ENCODE peak calls at places on chromosomes 16 and 17, in five cellular contexts. One of them, this sample, is unnamed.

GRCh38 chr16:27762441-27762840 is 212.5 kb downstream of the KATNIP start:
- DNase-seq in body of pancreas: no peak
- DNase-seq in heart left ventricle: no peak
- DNase-seq in A549: no peak
- DNase-seq in CD8-positive, alpha-beta memory T cell: no peak
- DNase-seq in this sample: no peak

GRCh38 chr16:9541723-9542122 is 450.3 kb downstream of the HAPSTR1 start:
- DNase-seq in CD8-positive, alpha-beta memory T cell: no peak
- DNase-seq in heart left ventricle: no peak
- DNase-seq in body of pancreas: no peak
- DNase-seq in A549: no peak
- DNase-seq in this sample: no peak

GRCh38 chr17:50692448-50693040 is 15.2 kb downstream of the ANKRD40 start:
- DNase-seq in CD8-positive, alpha-beta memory T cell: no peak
- DNase-seq in body of pancreas: no peak
- DNase-seq in heart left ventricle: no peak
- DNase-seq in A549: no peak
- DNase-seq in this sample: no peak

GRCh38 chr16:58501242-58502131 is 1.5 kb downstream of the NDRG4 start:
- DNase-seq in heart left ventricle: no peak
- DNase-seq in A549: no peak
- DNase-seq in CD8-positive, alpha-beta memory T cell: no peak
- DNase-seq in body of pancreas: peak
- DNase-seq in this sample: peak

GRCh38 chr16:26752166-26752565 is 314.6 kb upstream of the C16orf82 start:
- DNase-seq in CD8-positive, alpha-beta memory T cell: no peak
- DNase-seq in body of pancreas: no peak
- DNase-seq in A549: no peak
- DNase-seq in heart left ventricle: no peak
- DNase-seq in this sample: no peak

GRCh38 chr17:74659898-74660297 is 36.4 kb upstream of the CD300E start:
- DNase-seq in heart left ventricle: no peak
- DNase-seq in body of pancreas: no peak
- DNase-seq in CD8-positive, alpha-beta memory T cell: no peak
- DNase-seq in A549: no peak
- DNase-seq in this sample: no peak

GRCh38 chr17:17073006-17073626 is 30.9 kb downstream of the MPRIP start:
- DNase-seq in CD8-positive, alpha-beta memory T cell: peak
- DNase-seq in A549: no peak
- DNase-seq in body of pancreas: no peak
- DNase-seq in heart left ventricle: no peak
- DNase-seq in this sample: peak

GRCh38 chr16:52773026-52773425 is 226.1 kb upstream of the TOX3 start:
- DNase-seq in CD8-positive, alpha-beta memory T cell: no peak
- DNase-seq in body of pancreas: no peak
- DNase-seq in heart left ventricle: no peak
- DNase-seq in A549: no peak
- DNase-seq in this sample: no peak

GRCh38 chr16:50576403-50577113 is 28.4 kb downstream of the NKD1 start:
- DNase-seq in body of pancreas: no peak
- DNase-seq in A549: no peak
- DNase-seq in CD8-positive, alpha-beta memory T cell: no peak
- DNase-seq in heart left ventricle: no peak
- DNase-seq in this sample: no peak

GRCh38 chr17:2400474-2400866 is 390 bp downstream of the MNT start:
- DNase-seq in body of pancreas: peak
- DNase-seq in CD8-positive, alpha-beta memory T cell: peak
- DNase-seq in heart left ventricle: peak
- DNase-seq in A549: no peak
- DNase-seq in this sample: no peak

GRCh38 chr17:27339836-27340550 is 46.1 kb downstream of the WSB1 start:
- DNase-seq in CD8-positive, alpha-beta memory T cell: no peak
- DNase-seq in heart left ventricle: no peak
- DNase-seq in A549: peak
- DNase-seq in body of pancreas: no peak
- DNase-seq in this sample: no peak

GRCh38 chr17:1552911-1553310 is 9.7 kb downstream of the PITPNA start:
- DNase-seq in CD8-positive, alpha-beta memory T cell: no peak
- DNase-seq in A549: no peak
- DNase-seq in body of pancreas: no peak
- DNase-seq in heart left ventricle: no peak
- DNase-seq in this sample: no peak

GRCh38 chr17:48825446-48826381 is 5.1 kb upstream of the CALCOCO2 start:
- DNase-seq in heart left ventricle: no peak
- DNase-seq in A549: no peak
- DNase-seq in CD8-positive, alpha-beta memory T cell: no peak
- DNase-seq in body of pancreas: no peak
- DNase-seq in this sample: no peak

GRCh38 chr17:4741544-4741943 is 1.8 kb upstream of the CXCL16 start:
- DNase-seq in heart left ventricle: no peak
- DNase-seq in CD8-positive, alpha-beta memory T cell: no peak
- DNase-seq in A549: no peak
- DNase-seq in body of pancreas: no peak
- DNase-seq in this sample: no peak
- H3K27ac ChIP-seq in heart left ventricle: no peak
- H3K27ac ChIP-seq in CD8-positive, alpha-beta memory T cell: no peak
- H3K27ac ChIP-seq in A549: no peak
- H3K27ac ChIP-seq in body of pancreas: no peak
- H3K27ac ChIP-seq in this sample: no peak

GRCh38 chr17:78588258-78589030 is 11.2 kb upstream of the DNAH17 start:
- DNase-seq in body of pancreas: no peak
- DNase-seq in A549: no peak
- DNase-seq in heart left ventricle: peak
- DNase-seq in CD8-positive, alpha-beta memory T cell: no peak
- DNase-seq in this sample: no peak
- H3K27ac ChIP-seq in body of pancreas: no peak
- H3K27ac ChIP-seq in A549: peak
- H3K27ac ChIP-seq in heart left ventricle: no peak
- H3K27ac ChIP-seq in CD8-positive, alpha-beta memory T cell: no peak
- H3K27ac ChIP-seq in this sample: no peak

GRCh38 chr16:11696266-11697012 is 28.2 kb downstream of the SNN start:
- DNase-seq in heart left ventricle: no peak
- DNase-seq in CD8-positive, alpha-beta memory T cell: no peak
- DNase-seq in body of pancreas: no peak
- DNase-seq in A549: no peak
- DNase-seq in this sample: no peak
- H3K27ac ChIP-seq in heart left ventricle: no peak
- H3K27ac ChIP-seq in CD8-positive, alpha-beta memory T cell: no peak
- H3K27ac ChIP-seq in body of pancreas: no peak
- H3K27ac ChIP-seq in A549: no peak
- H3K27ac ChIP-seq in this sample: no peak

GRCh38 chr17:78716292-78716691 is 65.8 kb downstream of the CYTH1 start:
- DNase-seq in CD8-positive, alpha-beta memory T cell: no peak
- DNase-seq in heart left ventricle: no peak
- DNase-seq in body of pancreas: no peak
- DNase-seq in A549: no peak
- DNase-seq in this sample: no peak

GRCh38 chr17:78715000-78715771 is 66.9 kb downstream of the CYTH1 start:
- DNase-seq in body of pancreas: no peak
- DNase-seq in heart left ventricle: no peak
- DNase-seq in A549: no peak
- DNase-seq in CD8-positive, alpha-beta memory T cell: no peak
- DNase-seq in this sample: no peak

GRCh38 chr17:78715876-78716275 is 66.2 kb downstream of the CYTH1 start:
- DNase-seq in A549: no peak
- DNase-seq in body of pancreas: no peak
- DNase-seq in heart left ventricle: no peak
- DNase-seq in CD8-positive, alpha-beta memory T cell: no peak
- DNase-seq in this sample: no peak

GRCh38 chr17:78717431-78717980 is 64.6 kb downstream of the CYTH1 start:
- DNase-seq in heart left ventricle: no peak
- DNase-seq in CD8-positive, alpha-beta memory T cell: no peak
- DNase-seq in A549: peak
- DNase-seq in body of pancreas: peak
- DNase-seq in this sample: peak

DNA sequence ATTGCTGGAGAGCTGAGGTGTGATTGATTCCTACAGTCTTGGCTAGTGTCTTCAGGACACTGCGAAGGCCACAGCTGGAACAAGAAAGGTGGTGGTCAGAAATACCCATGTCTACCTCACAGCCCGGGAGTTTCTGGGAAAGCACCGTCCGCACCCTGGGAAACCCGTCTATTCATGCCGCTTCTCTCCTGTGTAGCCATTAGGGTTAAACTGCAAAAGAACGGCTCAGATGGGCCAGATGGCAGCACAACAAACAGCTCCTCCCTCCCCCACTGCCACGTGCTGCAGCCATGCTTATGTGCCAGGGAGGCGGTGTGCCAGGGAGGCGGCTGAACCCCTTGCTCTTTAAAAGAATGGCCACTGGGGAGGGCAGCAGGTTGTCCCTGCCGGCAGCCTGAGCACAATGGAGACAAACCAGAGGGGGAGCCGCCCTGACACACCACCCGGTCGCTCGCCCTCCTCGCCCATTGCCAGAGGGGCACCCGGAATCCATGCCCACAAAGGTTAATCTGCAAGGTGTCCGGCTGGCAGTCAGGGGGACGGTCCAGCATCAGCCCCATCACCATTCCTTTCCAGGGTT is 65.2 kb downstream of the CYTH1 start:
- DNase-seq in CD8-positive, alpha-beta memory T cell: no peak
- DNase-seq in A549: peak
- DNase-seq in heart left ventricle: peak
- DNase-seq in body of pancreas: peak
- DNase-seq in this sample: peak
- H3K27ac ChIP-seq in CD8-positive, alpha-beta memory T cell: no peak
- H3K27ac ChIP-seq in A549: peak
- H3K27ac ChIP-seq in heart left ventricle: peak
- H3K27ac ChIP-seq in body of pancreas: peak
- H3K27ac ChIP-seq in this sample: peak

DNA sequence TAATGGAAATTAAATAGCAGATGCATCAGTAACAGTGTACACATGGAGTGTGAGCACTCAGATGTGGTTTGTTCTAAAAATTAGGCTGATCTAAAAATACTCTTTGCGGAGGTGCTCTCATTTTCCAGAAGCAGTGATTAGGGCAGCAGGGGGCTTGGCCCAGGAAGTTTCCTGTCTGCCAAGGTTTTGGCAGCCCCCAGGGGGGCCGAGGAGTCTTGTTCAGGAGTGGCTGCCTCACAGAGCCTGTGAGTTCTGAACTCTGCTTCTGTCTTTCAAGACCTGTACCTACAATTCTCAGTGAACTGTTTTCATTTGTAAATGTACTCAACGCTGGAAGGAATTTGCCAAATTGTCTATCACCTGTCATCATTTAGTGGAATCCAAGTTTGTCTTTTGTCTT is 388.4 kb upstream of the CDH11 start:
- DNase-seq in CD8-positive, alpha-beta memory T cell: no peak
- DNase-seq in body of pancreas: no peak
- DNase-seq in heart left ventricle: no peak
- DNase-seq in A549: no peak
- DNase-seq in this sample: no peak
- H3K27ac ChIP-seq in CD8-positive, alpha-beta memory T cell: no peak
- H3K27ac ChIP-seq in body of pancreas: no peak
- H3K27ac ChIP-seq in heart left ventricle: no peak
- H3K27ac ChIP-seq in A549: no peak
- H3K27ac ChIP-seq in this sample: no peak

GRCh38 chr16:80931661-80931984 is 75.1 kb downstream of the CMC2 start:
- DNase-seq in body of pancreas: no peak
- DNase-seq in CD8-positive, alpha-beta memory T cell: no peak
- DNase-seq in heart left ventricle: no peak
- DNase-seq in A549: no peak
- DNase-seq in this sample: no peak
- H3K27ac ChIP-seq in body of pancreas: peak
- H3K27ac ChIP-seq in CD8-positive, alpha-beta memory T cell: no peak
- H3K27ac ChIP-seq in heart left ventricle: peak
- H3K27ac ChIP-seq in A549: peak
- H3K27ac ChIP-seq in this sample: peak